ENCODE peak calls at places on chromosomes 16 and 17, in four cellular contexts. S is SK-N-SH, X is left lung, E is tibial nerve. Y is an unnamed sample.

GRCh38 chr16:3022697-3023414 is 886 bp downstream of the HCFC1R1 start:
- DNase-seq in S (no peak), X (no peak), E (no peak), Y (peak; percentile 51)

GRCh38 chr17:59652119-59652518 is 32.4 kb downstream of the CLTC start:
- DNase-seq in S (no peak), X (no peak), E (no peak), Y (no peak)

GRCh38 chr17:81519284-81520020 is 6.9 kb upstream of the ACTG1 start:
- DNase-seq in S (no peak), X (peak; percentile 93), E (no peak), Y (no peak)

GRCh38 chr16:80200079-80200478 is 340.7 kb upstream of the DYNLRB2 start:
- DNase-seq in S (no peak), X (no peak), E (no peak), Y (no peak)

GRCh38 chr16:81600275-81600674 is 155.7 kb downstream of the CMIP start:
- DNase-seq in S (peak; percentile 81), X (no peak), E (no peak), Y (no peak)

GRCh38 chr17:66665194-66665593 is 169.7 kb upstream of the CACNG5 start:
- DNase-seq in S (no peak), X (no peak), E (no peak), Y (no peak)

GRCh38 chr17:40560592-40561293 is 4.5 kb downstream of the CCR7 start:
- DNase-seq in S (no peak), X (no peak), E (no peak), Y (no peak)

GRCh38 chr16:31491778-31492418 is 9.0 kb downstream of the SLC5A2 start:
- DNase-seq in S (no peak), X (no peak), E (no peak), Y (no peak)

GRCh38 chr17:20961551-20961950 is 81.3 kb downstream of the USP22 start:
- DNase-seq in S (no peak), X (no peak), E (no peak), Y (no peak)

GRCh38 chr16:57352636-57353047 is 5.9 kb upstream of the CCL22 start:
- DNase-seq in S (no peak), X (no peak), E (no peak), Y (no peak)

GRCh38 chr17:72702136-72702735 is 390.3 kb downstream of the SLC39A11 start:
- DNase-seq in S (no peak), X (no peak), E (no peak), Y (no peak)

GRCh38 chr17:14947671-14948070 is 317.5 kb downstream of the PMP22 start:
- DNase-seq in S (no peak), X (no peak), E (no peak), Y (no peak)

GRCh38 chr17:74274060-74274702 is at the start of gene DNAI2:
- DNase-seq in S (peak; percentile 74), X (peak; percentile 82), E (no peak), Y (peak; percentile 70)

GRCh38 chr17:80452173-80452915 is 24.1 kb downstream of the NPTX1 start:
- DNase-seq in S (no peak), X (peak; percentile 68), E (no peak), Y (no peak)

GRCh38 chr16:88430185-88430523 is 22.9 kb upstream of the ZFPM1 start:
- DNase-seq in S (no peak), X (no peak), E (no peak), Y (no peak)

GRCh38 chr17:9937164-9937835 is 32.2 kb upstream of the RCVRN start:
- DNase-seq in S (no peak), X (no peak), E (no peak), Y (no peak)

GRCh38 chr16:19912445-19913305 is 28.0 kb upstream of the GPRC5B start:
- DNase-seq in S (no peak), X (no peak), E (no peak), Y (no peak)

GRCh38 chr17:15952048-15952532 is 7.2 kb downstream of the ADORA2B start:
- DNase-seq in S (no peak), X (no peak), E (no peak), Y (no peak)

GRCh38 chr17:10182785-10183184 is 15.6 kb downstream of the GAS7 start:
- DNase-seq in S (no peak), X (no peak), E (no peak), Y (no peak)

GRCh38 chr16:73615256-73615655 is 567.3 kb upstream of the ZFHX3 start:
- DNase-seq in S (no peak), X (no peak), E (no peak), Y (no peak)

GRCh38 chr16:56305956-56306565 is 114.8 kb downstream of the GNAO1 start:
- DNase-seq in S (no peak), X (no peak), E (no peak), Y (no peak)

GRCh38 chr17:40422990-40423611 is 5.4 kb upstream of the TOP2A start:
- DNase-seq in S (no peak), X (no peak), E (no peak), Y (no peak)

GRCh38 chr17:67608691-67609090 is 109.0 kb upstream of the NOL11 start:
- DNase-seq in S (no peak), X (no peak), E (no peak), Y (no peak)

GRCh38 chr17:74231846-74232713 is 18.7 kb downstream of the TTYH2 start:
- DNase-seq in S (no peak), X (no peak), E (no peak), Y (no peak)

GRCh38 chr17:42306385-42306667 is 18.0 kb downstream of the STAT5A start:
- DNase-seq in S (no peak), X (no peak), E (no peak), Y (no peak)
- TF ChIP-seq CTCF in S (no peak), X (no peak), E (no peak), Y (no peak)

GRCh38 chr16:17469742-17470001 is 1.1 kb downstream of the XYLT1 start:
- DNase-seq in S (no peak), X (no peak), E (no peak), Y (no peak)
- TF ChIP-seq CTCF in S (no peak), X (no peak), E (no peak), Y (no peak)

GRCh38 chr16:8855051-8855786 is 13.6 kb downstream of the CARHSP1 start:
- DNase-seq in S (peak; percentile 23), X (peak; percentile 43), E (no peak), Y (no peak)
- TF ChIP-seq CTCF in S (peak; percentile 36), X (no peak), E (no peak), Y (no peak)

GRCh38 chr17:76881408-76881807 is 13.2 kb downstream of the MGAT5B start:
- DNase-seq in S (no peak), X (no peak), E (no peak), Y (no peak)

GRCh38 chr17:76886395-76886794 is 18.2 kb downstream of the MGAT5B start:
- DNase-seq in S (no peak), X (no peak), E (no peak), Y (no peak)

GRCh38 chr17:76884995-76885896 is 17.0 kb downstream of the MGAT5B start:
- DNase-seq in S (peak; percentile 68), X (no peak), E (no peak), Y (peak; percentile 41)

GRCh38 chr17:76881966-76882365 is 13.8 kb downstream of the MGAT5B start:
- DNase-seq in S (no peak), X (no peak), E (no peak), Y (no peak)

DNA sequence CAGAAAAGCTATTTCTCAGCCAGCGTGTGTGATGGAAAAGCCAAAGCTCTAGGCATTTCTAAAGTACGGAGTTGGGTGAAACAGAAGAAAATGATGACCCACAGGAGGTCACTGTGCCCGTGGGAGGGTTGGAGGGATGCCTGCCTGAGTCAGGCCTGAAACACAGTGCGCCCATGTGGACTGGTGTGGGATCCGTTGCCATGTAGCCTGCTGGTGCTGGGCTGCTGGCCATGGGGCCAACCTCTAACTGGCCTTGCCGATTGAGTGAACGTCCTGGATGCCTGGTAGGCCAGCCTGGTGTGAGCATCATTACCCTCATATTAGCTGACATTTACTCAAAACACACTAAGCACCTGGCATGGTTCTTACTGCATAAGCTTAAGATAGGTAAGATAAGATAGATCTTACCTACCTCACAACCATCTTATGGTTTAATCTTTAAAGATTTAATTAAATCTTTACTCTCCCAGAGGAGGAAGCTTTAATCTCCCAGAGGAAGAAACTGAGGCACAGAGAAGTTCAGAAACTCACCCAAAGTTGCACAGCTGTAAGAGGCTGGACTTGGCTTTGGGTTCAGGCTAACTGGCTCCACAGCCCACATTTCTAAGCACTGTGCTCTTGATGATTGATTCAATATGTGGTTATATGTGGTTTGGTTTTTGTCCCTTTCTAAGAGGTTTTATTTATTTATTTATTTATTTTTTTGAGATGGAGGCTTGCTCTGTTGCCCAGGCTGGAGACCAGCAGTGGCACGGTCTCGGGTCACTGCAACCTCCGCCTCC is 15.7 kb downstream of the MGAT5B start:
- DNase-seq in S (no peak), X (no peak), E (no peak), Y (no peak)
- TF ChIP-seq CTCF in S (no peak), X (no peak), E (no peak), Y (no peak)